ENCODE peak calls at places on chromosomes 12 and 14, in six cellular contexts. E is colonic mucosa; T is K562; P is naive thymus-derived CD4-positive, alpha-beta T cell; V is tibial artery; H is HepG2. N is an unnamed sample. For H3K27me3, the result is how much of the 10 kb centered on the place peaks cover.

GRCh38 chr14:21163721-21164120 is 7.9 kb upstream of the OR5AU1 start:
- DNase-seq in P (no peak), H (no peak), V (no peak), E (no peak), T (no peak), N (no peak)

GRCh38 chr12:126510630-126511029 is 1445.4 kb downstream of the AACS start:
- DNase-seq in P (no peak), V (no peak), E (no peak), T (no peak), H (no peak), N (no peak)

GRCh38 chr14:67240168-67240932 is 885 bp upstream of the PALS1 start:
- DNase-seq in V (peak), T (no peak), E (peak), P (no peak), H (peak), N (peak)

GRCh38 chr12:49364989-49365388 is 2.3 kb upstream of the SPATS2 start:
- DNase-seq in P (no peak), H (no peak), E (no peak), V (peak), T (no peak), N (no peak)

GRCh38 chr14:67882973-67883372 is 63.4 kb downstream of the RAD51B start:
- DNase-seq in E (no peak), P (no peak), T (no peak), H (no peak), V (no peak), N (no peak)

GRCh38 chr12:93300611-93301021 is 77.1 kb upstream of the NUDT4 start:
- DNase-seq in T (no peak), P (no peak), E (no peak), V (no peak), H (peak), N (no peak)

GRCh38 chr12:32895688-32896437 is 714 bp downstream of the PKP2 start:
- DNase-seq in E (peak), V (no peak), T (peak), H (peak), P (no peak), N (no peak)

GRCh38 chr12:54935235-54935951 is 49.2 kb downstream of the TESPA1 start:
- DNase-seq in V (no peak), H (peak), E (no peak), P (peak), T (peak), N (no peak)

GRCh38 chr14:81435578-81436295 is 35.6 kb upstream of the STON2 start:
- DNase-seq in V (peak), P (peak), H (peak), E (peak), T (peak), N (peak)

GRCh38 chr12:10562306-10562933 is 51.0 kb downstream of the MAGOHB start:
- DNase-seq in T (peak), H (peak), V (no peak), E (peak), P (peak), N (no peak)

GRCh38 chr14:30283822-30284446 is 275.0 kb upstream of the G2E3 start:
- DNase-seq in P (no peak), V (no peak), E (peak), T (peak), H (peak), N (no peak)

GRCh38 chr12:67457799-67458680 is 188.9 kb downstream of the CAND1 start:
- DNase-seq in H (no peak), E (no peak), V (no peak), P (no peak), T (no peak), N (no peak)

GRCh38 chr12:110247340-110248095 is 33.5 kb upstream of the ATP2A2 start:
- DNase-seq in P (no peak), E (peak), V (peak), H (peak), T (no peak), N (no peak)

GRCh38 chr12:100503228-100503628 is 29.6 kb downstream of the NR1H4 start:
- DNase-seq in H (no peak), T (no peak), E (no peak), P (no peak), V (no peak), N (no peak)

GRCh38 chr12:131929530-131930456 is 717 bp downstream of the PUS1 start:
- DNase-seq in H (no peak), E (peak), T (peak), P (peak), V (no peak), N (no peak)

GRCh38 chr12:64616221-64616620 is 5.9 kb downstream of the RASSF3 start:
- DNase-seq in V (no peak), E (no peak), H (no peak), T (peak), P (no peak), N (no peak)

GRCh38 chr12:33296529-33296928 is 143.1 kb downstream of the SYT10 start:
- DNase-seq in H (no peak), P (no peak), T (no peak), V (no peak), E (no peak), N (no peak)

GRCh38 chr14:69845787-69846186 is 33.4 kb upstream of the SMOC1 start:
- DNase-seq in E (no peak), T (no peak), H (peak), V (no peak), P (no peak), N (no peak)

GRCh38 chr12:55716582-55717396 is 943 bp downstream of the BLOC1S1 start:
- DNase-seq in V (no peak), H (no peak), P (no peak), E (peak), T (peak), N (no peak)

GRCh38 chr12:68790081-68790951 is 17.7 kb upstream of the MDM2 start:
- DNase-seq in P (no peak), T (no peak), H (no peak), E (no peak), V (no peak), N (no peak)

GRCh38 chr12:55729592-55730446 is 1.0 kb upstream of the CD63 start:
- DNase-seq in V (peak), P (no peak), T (peak), E (peak), H (peak), N (peak)

GRCh38 chr14:20652996-20653975 is 11.8 kb upstream of the OR6S1 start:
- DNase-seq in E (peak), V (no peak), P (peak), H (peak), T (peak), N (no peak)

GRCh38 chr14:100640481-100641273 is 53.5 kb upstream of the BEGAIN start:
- DNase-seq in H (no peak), P (peak), V (no peak), T (no peak), E (no peak), N (no peak)

GRCh38 chr14:90091393-90091792 is 29.6 kb downstream of the KCNK13 start:
- DNase-seq in V (no peak), H (no peak), T (no peak), E (no peak), P (no peak), N (no peak)

GRCh38 chr14:104792101-104792884 is 3.3 kb downstream of the AKT1 start:
- DNase-seq in H (no peak), P (no peak), T (no peak), V (peak), E (no peak), N (no peak)

GRCh38 chr14:20632448-20632830 is 9.1 kb downstream of the OR6S1 start:
- DNase-seq in E (no peak), H (no peak), V (no peak), T (no peak), P (no peak), N (no peak)

GRCh38 chr12:57772429-57773322 is at the start of gene EEF1AKMT3:
- DNase-seq in H (peak), T (peak), P (no peak), V (peak), E (peak), N (peak)

GRCh38 chr12:52600071-52600470 is 1.2 kb downstream of the KRT72 start:
- DNase-seq in V (no peak), H (no peak), E (no peak), P (no peak), T (no peak), N (no peak)

GRCh38 chr12:132021965-132022364 is 72.2 kb downstream of the EP400 start:
- DNase-seq in T (no peak), V (no peak), H (no peak), E (no peak), P (no peak), N (no peak)

GRCh38 chr12:53754633-53755261 is 3.0 kb upstream of the CISTR start:
- DNase-seq in H (no peak), V (no peak), E (no peak), T (no peak), P (no peak), N (no peak)

GRCh38 chr14:86237733-86238132 is 707.8 kb downstream of the FLRT2 start:
- DNase-seq in E (no peak), P (no peak), H (no peak), V (no peak), T (no peak), N (no peak)

GRCh38 chr14:33676135-33676566 is 274.7 kb downstream of the EGLN3 start:
- DNase-seq in V (no peak), H (peak), P (no peak), E (peak), T (peak), N (peak)

GRCh38 chr14:42703501-42703900 is 1096.8 kb downstream of the LRFN5 start:
- DNase-seq in E (no peak), V (no peak), H (no peak), T (no peak), P (no peak), N (no peak)

GRCh38 chr12:3129301-3130052 is 52.3 kb downstream of the TSPAN9 start:
- DNase-seq in P (no peak), H (no peak), T (no peak), V (no peak), E (no peak), N (no peak)

GRCh38 chr12:43921666-43922337 is 85.9 kb downstream of the TMEM117 start:
- DNase-seq in P (no peak), E (no peak), V (no peak), H (no peak), T (no peak), N (no peak)
- H3K27ac ChIP-seq in P (no peak), E (no peak), V (no peak), H (no peak), T (no peak), N (no peak)

GRCh38 chr12:130924946-130925345 is 28.8 kb upstream of the ADGRD1 start:
- DNase-seq in E (no peak), V (no peak), P (no peak), T (no peak), H (no peak), N (no peak)

GRCh38 chr12:130933269-130933995 is 20.3 kb upstream of the ADGRD1 start:
- DNase-seq in E (no peak), P (no peak), V (no peak), T (no peak), H (no peak), N (no peak)

GRCh38 chr12:130925616-130926015 is 28.1 kb upstream of the ADGRD1 start:
- DNase-seq in E (no peak), V (no peak), T (no peak), H (no peak), P (no peak), N (peak)

GRCh38 chr12:130932061-130932650 is 21.6 kb upstream of the ADGRD1 start:
- DNase-seq in P (no peak), H (no peak), V (no peak), E (no peak), T (no peak), N (no peak)

GRCh38 chr12:130929363-130929762 is 24.3 kb upstream of the ADGRD1 start:
- DNase-seq in V (no peak), E (no peak), P (no peak), T (no peak), H (no peak), N (no peak)
- H3K27me3 ChIP-seq in V (under half), E (under half), P (under half), T (under half), H (under half), N (under half)

DNA sequence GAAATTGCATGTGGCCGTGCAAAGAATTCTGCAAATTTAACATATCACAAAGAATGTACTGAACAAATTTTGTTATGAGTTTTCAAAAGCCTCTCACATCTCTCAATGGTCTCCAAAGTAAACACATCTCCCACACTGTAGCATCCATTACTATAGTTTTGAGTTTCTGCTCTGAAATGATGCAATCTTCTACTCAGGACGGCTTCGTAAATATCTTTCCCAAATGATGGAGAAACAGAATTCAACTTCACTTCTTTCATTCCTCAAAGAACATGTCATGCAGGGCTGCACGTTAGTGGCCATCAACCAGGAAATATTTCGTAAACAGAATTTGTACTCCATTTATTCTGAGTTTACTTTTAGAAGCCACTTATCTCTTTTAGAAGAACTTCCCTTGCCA is 17.5 kb downstream of the DUSP6 start:
- DNase-seq in V (no peak), H (no peak), P (no peak), E (no peak), T (no peak), N (no peak)
- H3K27ac ChIP-seq in V (no peak), H (no peak), P (no peak), E (no peak), T (no peak), N (no peak)

GRCh38 chr14:95871531-95871930 is 5.1 kb upstream of the TUNAR start:
- DNase-seq in T (no peak), V (no peak), H (no peak), E (no peak), P (no peak), N (no peak)

GRCh38 chr14:95877633-95878032 is 1.0 kb downstream of the TUNAR start:
- DNase-seq in E (no peak), T (no peak), H (no peak), P (no peak), V (no peak), N (no peak)

GRCh38 chr14:95872777-95873176 is 3.9 kb upstream of the TUNAR start:
- DNase-seq in E (no peak), V (no peak), T (no peak), P (no peak), H (no peak), N (no peak)

GRCh38 chr14:95875831-95876768 is 532 bp upstream of the TUNAR start:
- DNase-seq in P (no peak), T (no peak), V (no peak), E (no peak), H (no peak), N (no peak)

DNA sequence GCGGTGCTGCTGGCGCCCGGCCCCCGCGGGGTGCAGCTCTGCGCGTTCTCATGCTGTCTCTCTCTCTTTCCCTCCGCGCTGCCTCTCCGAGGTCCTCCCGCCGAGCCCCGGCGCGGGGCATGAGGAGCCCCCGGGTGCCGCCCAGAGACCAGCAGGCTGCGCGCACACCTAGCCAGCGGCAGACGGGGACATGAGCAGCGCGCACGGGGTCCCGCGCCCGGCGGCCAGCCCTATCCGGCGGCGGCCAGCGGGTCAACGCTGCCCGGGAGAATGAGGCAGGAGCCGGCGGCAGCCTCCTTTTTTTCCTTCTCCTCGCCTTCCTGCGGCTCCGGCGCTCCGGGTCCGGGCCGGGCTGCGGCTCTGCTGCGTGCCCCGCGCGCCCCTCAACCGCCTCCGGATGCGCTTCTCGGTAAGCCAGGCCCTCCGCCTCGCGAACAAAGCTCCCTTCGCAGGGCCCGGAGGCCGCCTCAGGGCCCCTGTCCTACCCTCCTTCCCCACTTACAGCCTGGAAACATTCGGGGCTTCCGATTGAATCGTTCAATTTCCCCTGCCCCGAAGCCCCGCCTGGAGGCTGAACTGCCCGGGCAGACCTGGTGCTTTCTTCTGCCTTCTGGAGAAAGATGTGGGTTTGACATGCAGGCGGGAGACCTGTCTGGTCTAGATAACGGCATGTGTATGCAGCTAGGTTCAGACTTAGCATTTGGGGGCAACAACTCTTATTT is at the start of gene TUNAR:
- DNase-seq in P (no peak), H (no peak), E (no peak), V (no peak), T (no peak), N (no peak)
- H3K27me3 ChIP-seq in P (under half), H (under half), E (under half), V (half or more), T (under half), N (under half)

DNA sequence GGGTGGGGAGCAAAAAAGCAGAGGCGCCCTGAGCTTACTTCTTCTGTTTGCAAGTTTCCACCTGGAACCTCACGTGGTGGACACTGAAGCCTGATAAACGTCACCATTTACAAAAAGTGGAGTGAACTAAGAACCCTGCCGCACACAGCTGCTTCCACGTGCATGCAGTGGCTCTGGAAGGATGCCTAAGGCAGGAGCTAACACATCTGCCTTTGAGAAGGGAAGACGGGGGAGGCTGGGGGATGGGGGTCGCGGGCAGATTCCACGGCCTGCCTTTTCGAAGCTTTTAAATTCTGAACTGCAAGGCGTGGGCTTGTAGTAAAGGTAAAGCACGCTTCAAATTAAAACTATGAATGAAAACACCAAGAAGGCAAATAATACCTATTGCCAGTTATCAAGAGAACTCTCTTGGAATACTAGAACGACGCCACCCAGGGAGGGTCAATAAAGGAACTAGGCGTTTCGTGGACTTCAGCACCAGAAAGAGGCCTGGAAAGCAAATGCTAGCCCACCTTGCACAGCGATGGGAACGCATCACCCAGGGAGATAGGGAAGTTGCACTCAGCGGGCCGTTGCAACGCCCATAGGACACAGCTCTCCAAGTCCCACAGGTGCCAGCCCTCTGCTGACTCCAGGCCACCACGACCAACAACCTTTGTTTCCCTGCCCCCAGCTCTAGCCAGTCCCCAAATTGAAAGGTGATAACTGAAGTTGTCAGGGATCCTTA is 61.8 kb downstream of the TESC start:
- DNase-seq in E (no peak), H (no peak), V (no peak), P (no peak), T (no peak), N (peak)
- H3K27ac ChIP-seq in E (no peak), H (peak), V (no peak), P (no peak), T (no peak), N (no peak)

GRCh38 chr12:122199484-122200355 is 3.8 kb upstream of the B3GNT4 start:
- DNase-seq in V (peak), T (no peak), H (no peak), P (no peak), E (no peak), N (peak)
- H3K27me3 ChIP-seq in V (half or more), T (under half), H (under half), P (under half), E (under half), N (under half)

DNA sequence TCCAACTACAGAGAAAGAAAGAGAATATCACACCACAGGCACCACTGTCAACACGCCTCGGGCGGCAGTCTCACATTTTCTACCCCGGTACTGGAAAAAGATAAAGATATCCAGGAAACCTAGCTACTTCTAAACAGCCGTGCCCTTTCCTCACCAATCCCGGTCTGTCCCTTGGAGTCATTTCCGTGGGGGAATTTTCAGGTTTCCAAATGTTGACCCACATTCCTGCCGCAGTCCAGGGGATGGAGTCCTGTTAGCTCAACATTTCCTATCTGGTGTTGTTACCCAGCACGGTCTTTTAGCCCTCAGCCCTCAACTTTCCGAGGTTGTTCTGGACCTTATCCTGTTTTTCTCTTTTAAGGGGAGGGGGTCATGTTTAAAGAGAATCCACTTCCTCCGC is 4.7 kb downstream of the SSH1 start:
- DNase-seq in E (no peak), V (no peak), H (no peak), P (no peak), T (no peak), N (no peak)
- H3K27ac ChIP-seq in E (peak), V (peak), H (no peak), P (no peak), T (no peak), N (peak)

N was measured in dorsolateral prefrontal cortex.